ENCODE peak calls at places on chromosome 15, in six cellular contexts. F is AG09309, I is PC-3, Q is heart left ventricle, W is dorsolateral prefrontal cortex, J is cardiac muscle cell. R is an unnamed sample.
A peak's percentile ranks its signal among the peaks of the same experiment; 100 is the strongest.

GRCh38 chr15:81161851-81162250 is 27.8 kb downstream of the CFAP161 start:
- DNase-seq in F (no peak), I (no peak), Q (no peak), W (no peak), J (no peak), R (no peak)

GRCh38 chr15:44530653-44531052 is 6.3 kb upstream of the EIF3J start:
- DNase-seq in F (no peak), I (no peak), Q (no peak), W (no peak), J (no peak), R (no peak)

GRCh38 chr15:57696146-57696545 is 10.4 kb upstream of the POLR2M start:
- DNase-seq in F (no peak), I (no peak), Q (no peak), W (no peak), J (no peak), R (no peak)

GRCh38 chr15:58174709-58175108 is 36.5 kb downstream of the AQP9 start:
- DNase-seq in F (no peak), I (no peak), Q (no peak), W (no peak), J (no peak), R (no peak)

GRCh38 chr15:26662226-26662750 is 110.6 kb downstream of the GABRB3 start:
- DNase-seq in F (no peak), I (no peak), Q (no peak), W (no peak), J (no peak), R (no peak)

GRCh38 chr15:66841953-66842681 is 140.1 kb downstream of the SMAD6 start:
- DNase-seq in F (peak; percentile 72), I (peak; percentile 82), Q (peak; percentile 92), W (peak; percentile 51), J (peak; percentile 82), R (peak; percentile 91)

GRCh38 chr15:40217166-40217785 is 21.6 kb upstream of the PAK6 start:
- DNase-seq in F (peak; percentile 25), I (peak; percentile 92), Q (no peak), W (peak; percentile 57), J (peak; percentile 86), R (peak; percentile 35)

GRCh38 chr15:57647791-57648130 is 56.1 kb downstream of the MYZAP start:
- DNase-seq in F (no peak), I (no peak), Q (no peak), W (no peak), J (peak; percentile 53), R (peak; percentile 73)

GRCh38 chr15:31277335-31278055 is 49.1 kb upstream of the KLF13 start:
- DNase-seq in F (no peak), I (no peak), Q (no peak), W (no peak), J (no peak), R (no peak)

DNA sequence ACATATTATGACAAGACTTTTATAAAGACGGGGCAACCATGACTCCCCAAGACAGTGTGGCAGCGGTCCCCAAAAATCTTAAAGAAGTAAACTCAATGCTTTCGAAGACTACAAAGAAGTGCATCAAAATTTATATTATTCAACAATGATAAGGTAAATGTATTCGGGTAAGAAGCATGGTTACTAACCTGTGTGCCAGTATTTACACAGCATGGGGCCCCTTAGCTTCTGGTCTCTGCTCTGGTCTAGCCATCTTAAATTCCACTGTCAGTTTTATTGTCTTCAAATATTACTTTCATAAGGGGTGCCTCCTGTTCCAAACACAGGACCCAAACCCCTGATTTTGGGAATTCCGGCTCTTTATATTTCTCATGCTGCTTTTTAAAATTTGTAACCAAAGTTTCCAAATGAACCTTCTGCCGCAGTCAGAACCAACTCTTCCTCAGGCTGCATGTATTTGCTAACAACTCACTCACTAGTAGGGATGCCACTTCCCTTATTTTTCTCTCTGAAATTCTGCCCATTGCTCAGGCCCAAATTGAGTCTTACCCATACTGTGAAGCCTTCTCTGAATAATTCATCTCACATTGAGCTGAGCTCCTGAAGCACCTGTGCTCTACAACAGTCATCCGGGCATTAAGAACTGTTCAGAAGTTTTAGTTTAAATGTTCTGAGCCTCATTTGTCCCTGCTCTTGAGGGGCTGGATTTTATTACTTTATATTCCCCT is 1.2 kb downstream of the TTC23 start:
- DNase-seq in F (no peak), I (no peak), Q (no peak), W (no peak), J (no peak), R (no peak)
- H3K4me3 ChIP-seq in F (peak overlapping the region; percentile 67), I (peak overlapping the region; percentile 78), Q (peak overlapping the region; percentile 83), W (peak overlapping the region; percentile 95), J (peak overlapping the region; percentile 47), R (peak overlapping the region; percentile 90)

GRCh38 chr15:70632981-70633380 is 130.4 kb downstream of the UACA start:
- DNase-seq in F (no peak), I (peak; percentile 88), Q (no peak), W (no peak), J (no peak), R (no peak)

GRCh38 chr15:70632079-70632850 is 131.1 kb downstream of the UACA start:
- DNase-seq in F (no peak), I (peak; percentile 72), Q (no peak), W (no peak), J (no peak), R (no peak)

GRCh38 chr15:70635895-70636294 is 127.5 kb downstream of the UACA start:
- DNase-seq in F (no peak), I (no peak), Q (no peak), W (no peak), J (no peak), R (no peak)

GRCh38 chr15:70633394-70633793 is 130.0 kb downstream of the UACA start:
- DNase-seq in F (no peak), I (peak; percentile 7), Q (no peak), W (no peak), J (peak; percentile 59), R (no peak)

GRCh38 chr15:70636540-70637165 is 126.7 kb downstream of the UACA start:
- DNase-seq in F (no peak), I (peak; percentile 52), Q (no peak), W (no peak), J (peak; percentile 14), R (no peak)
- TF ChIP-seq CTCF in F (peak; percentile 22), I (peak; percentile 72), Q (no peak), W (peak; percentile 28), J (peak; percentile 52), R (peak; percentile 72)

DNA sequence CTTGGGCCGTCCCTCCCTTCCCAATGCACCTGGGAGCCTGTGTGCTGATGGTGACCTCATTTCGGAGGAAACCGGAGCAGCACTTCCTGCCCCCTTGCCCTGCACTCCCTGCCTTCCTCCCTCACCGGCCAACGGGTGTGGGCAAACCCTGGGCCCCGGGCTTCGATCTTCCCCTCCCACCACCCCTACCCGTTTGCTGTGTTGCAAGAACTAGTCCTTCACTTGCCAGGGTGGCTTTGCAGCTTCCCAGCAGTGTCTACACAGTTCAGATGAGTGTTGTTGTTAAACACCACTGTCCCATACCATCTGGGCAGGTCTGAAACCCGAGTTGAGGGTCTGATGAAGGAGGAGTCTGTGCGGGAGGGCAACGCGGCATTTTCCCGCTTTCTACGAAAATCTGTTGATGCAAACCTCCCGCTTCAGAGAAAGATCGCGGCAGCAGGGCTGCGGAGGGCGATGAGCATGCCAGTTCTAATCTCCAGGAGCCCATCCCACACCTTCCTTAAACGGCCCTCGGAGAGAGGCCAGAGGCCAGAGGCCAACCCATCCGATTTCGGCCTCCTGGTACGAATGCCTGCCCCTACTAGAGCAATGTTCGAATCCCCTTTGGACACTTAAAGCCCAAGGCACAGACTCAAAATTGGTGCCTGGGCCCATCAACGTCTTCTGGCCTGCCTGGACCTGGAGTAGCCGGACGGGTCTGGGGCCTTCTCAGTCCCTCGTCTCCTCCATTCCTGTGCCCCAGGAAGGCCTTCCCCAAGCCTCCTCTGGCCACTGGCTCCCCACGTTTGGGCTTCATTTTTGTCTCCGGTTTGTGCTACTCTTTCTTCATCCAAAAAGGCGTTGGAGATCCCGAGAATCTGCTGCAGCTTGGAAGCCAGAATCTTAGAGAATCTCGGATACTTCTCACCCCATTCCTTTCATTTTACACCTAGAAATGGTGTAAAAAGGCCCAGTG is 35.8 kb upstream of the POLG start:
- DNase-seq in F (no peak), I (peak; percentile 22), Q (no peak), W (peak; percentile 42), J (no peak), R (no peak)
- H3K4me3 ChIP-seq in F (no peak overlapping the region), I (no peak overlapping the region), Q (no peak overlapping the region), W (peak overlapping the region; percentile 78), J (no peak overlapping the region), R (no peak overlapping the region)

GRCh38 chr15:43185161-43186002 is at the start of gene CCNDBP1:
- DNase-seq in F (peak; percentile 28), I (peak; percentile 91), Q (peak; percentile 98), W (peak; percentile 92), J (peak; percentile 97), R (peak; percentile 47)
- TF ChIP-seq CTCF in F (peak; percentile 55), I (peak; percentile 47), Q (peak; percentile 27), W (peak; percentile 20), J (peak; percentile 50), R (peak; percentile 52)